ENCODE peak calls at places on chromosome 1, in seven cellular contexts. One of them, this sample, is unnamed.

GRCh38 chr1:218299416-218299815 is 14.3 kb downstream of the RRP15 start:
- DNase-seq in fibroblast of pulmonary artery: peak
- DNase-seq in CD14-positive monocyte: no peak
- DNase-seq in hepatocyte: peak
- DNase-seq in heart left ventricle: no peak
- DNase-seq in heart right ventricle: no peak
- DNase-seq in H9: no peak
- DNase-seq in this sample: no peak

GRCh38 chr1:109255097-109255651 is 5.8 kb downstream of the CELSR2 start:
- DNase-seq in H9: no peak
- DNase-seq in heart left ventricle: no peak
- DNase-seq in heart right ventricle: no peak
- DNase-seq in hepatocyte: no peak
- DNase-seq in CD14-positive monocyte: peak
- DNase-seq in fibroblast of pulmonary artery: no peak
- DNase-seq in this sample: no peak

GRCh38 chr1:67749844-67750689 is 65.1 kb downstream of the GADD45A start:
- DNase-seq in hepatocyte: peak
- DNase-seq in CD14-positive monocyte: no peak
- DNase-seq in heart left ventricle: no peak
- DNase-seq in fibroblast of pulmonary artery: peak
- DNase-seq in heart right ventricle: no peak
- DNase-seq in H9: no peak
- DNase-seq in this sample: no peak

GRCh38 chr1:29981586-29982239 is 741.7 kb downstream of the MATN1 start:
- DNase-seq in heart right ventricle: no peak
- DNase-seq in heart left ventricle: no peak
- DNase-seq in CD14-positive monocyte: no peak
- DNase-seq in hepatocyte: no peak
- DNase-seq in H9: no peak
- DNase-seq in fibroblast of pulmonary artery: no peak
- DNase-seq in this sample: no peak

GRCh38 chr1:209370616-209371015 is 212.9 kb upstream of the CAMK1G start:
- DNase-seq in heart right ventricle: no peak
- DNase-seq in H9: no peak
- DNase-seq in fibroblast of pulmonary artery: no peak
- DNase-seq in hepatocyte: no peak
- DNase-seq in CD14-positive monocyte: no peak
- DNase-seq in heart left ventricle: no peak
- DNase-seq in this sample: no peak

GRCh38 chr1:111471012-111471411 is 2.8 kb upstream of the C1orf162 start:
- DNase-seq in hepatocyte: no peak
- DNase-seq in CD14-positive monocyte: peak
- DNase-seq in fibroblast of pulmonary artery: no peak
- DNase-seq in heart left ventricle: no peak
- DNase-seq in H9: no peak
- DNase-seq in heart right ventricle: peak
- DNase-seq in this sample: no peak

GRCh38 chr1:14970115-14970798 is 183.3 kb upstream of the TMEM51 start:
- DNase-seq in heart left ventricle: no peak
- DNase-seq in CD14-positive monocyte: no peak
- DNase-seq in hepatocyte: peak
- DNase-seq in heart right ventricle: peak
- DNase-seq in fibroblast of pulmonary artery: peak
- DNase-seq in H9: peak
- DNase-seq in this sample: no peak

GRCh38 chr1:94094466-94095111 is 26.4 kb downstream of the ABCA4 start:
- DNase-seq in CD14-positive monocyte: no peak
- DNase-seq in hepatocyte: peak
- DNase-seq in heart right ventricle: peak
- DNase-seq in fibroblast of pulmonary artery: peak
- DNase-seq in heart left ventricle: peak
- DNase-seq in H9: no peak
- DNase-seq in this sample: no peak

GRCh38 chr1:1601564-1602320 is 1.8 kb upstream of the FNDC10 start:
- DNase-seq in hepatocyte: no peak
- DNase-seq in H9: no peak
- DNase-seq in heart left ventricle: peak
- DNase-seq in fibroblast of pulmonary artery: no peak
- DNase-seq in heart right ventricle: no peak
- DNase-seq in CD14-positive monocyte: no peak
- DNase-seq in this sample: no peak

GRCh38 chr1:154186177-154186576 is 5.7 kb downstream of the TPM3 start:
- DNase-seq in hepatocyte: peak
- DNase-seq in heart left ventricle: no peak
- DNase-seq in CD14-positive monocyte: no peak
- DNase-seq in H9: peak
- DNase-seq in fibroblast of pulmonary artery: peak
- DNase-seq in heart right ventricle: no peak
- DNase-seq in this sample: peak

GRCh38 chr1:54547601-54548388 is at the start of gene ACOT11:
- DNase-seq in CD14-positive monocyte: no peak
- DNase-seq in fibroblast of pulmonary artery: peak
- DNase-seq in hepatocyte: peak
- DNase-seq in heart left ventricle: peak
- DNase-seq in H9: peak
- DNase-seq in heart right ventricle: peak
- DNase-seq in this sample: no peak

GRCh38 chr1:70442486-70442885 is 31.4 kb downstream of the CTH start:
- DNase-seq in CD14-positive monocyte: no peak
- DNase-seq in heart right ventricle: no peak
- DNase-seq in hepatocyte: no peak
- DNase-seq in H9: no peak
- DNase-seq in fibroblast of pulmonary artery: no peak
- DNase-seq in heart left ventricle: no peak
- DNase-seq in this sample: no peak

GRCh38 chr1:21338568-21339401 is 48.5 kb upstream of the ECE1 start:
- DNase-seq in H9: no peak
- DNase-seq in CD14-positive monocyte: no peak
- DNase-seq in hepatocyte: peak
- DNase-seq in heart right ventricle: peak
- DNase-seq in heart left ventricle: peak
- DNase-seq in fibroblast of pulmonary artery: peak
- DNase-seq in this sample: no peak

GRCh38 chr1:60904079-60904852 is 178.1 kb upstream of the NFIA start:
- DNase-seq in heart left ventricle: peak
- DNase-seq in hepatocyte: no peak
- DNase-seq in heart right ventricle: peak
- DNase-seq in fibroblast of pulmonary artery: peak
- DNase-seq in H9: no peak
- DNase-seq in CD14-positive monocyte: no peak
- DNase-seq in this sample: no peak

GRCh38 chr1:182841368-182841988 is 2.3 kb downstream of the DHX9 start:
- DNase-seq in H9: no peak
- DNase-seq in heart right ventricle: no peak
- DNase-seq in hepatocyte: peak
- DNase-seq in heart left ventricle: no peak
- DNase-seq in CD14-positive monocyte: no peak
- DNase-seq in fibroblast of pulmonary artery: peak
- DNase-seq in this sample: no peak

DNA sequence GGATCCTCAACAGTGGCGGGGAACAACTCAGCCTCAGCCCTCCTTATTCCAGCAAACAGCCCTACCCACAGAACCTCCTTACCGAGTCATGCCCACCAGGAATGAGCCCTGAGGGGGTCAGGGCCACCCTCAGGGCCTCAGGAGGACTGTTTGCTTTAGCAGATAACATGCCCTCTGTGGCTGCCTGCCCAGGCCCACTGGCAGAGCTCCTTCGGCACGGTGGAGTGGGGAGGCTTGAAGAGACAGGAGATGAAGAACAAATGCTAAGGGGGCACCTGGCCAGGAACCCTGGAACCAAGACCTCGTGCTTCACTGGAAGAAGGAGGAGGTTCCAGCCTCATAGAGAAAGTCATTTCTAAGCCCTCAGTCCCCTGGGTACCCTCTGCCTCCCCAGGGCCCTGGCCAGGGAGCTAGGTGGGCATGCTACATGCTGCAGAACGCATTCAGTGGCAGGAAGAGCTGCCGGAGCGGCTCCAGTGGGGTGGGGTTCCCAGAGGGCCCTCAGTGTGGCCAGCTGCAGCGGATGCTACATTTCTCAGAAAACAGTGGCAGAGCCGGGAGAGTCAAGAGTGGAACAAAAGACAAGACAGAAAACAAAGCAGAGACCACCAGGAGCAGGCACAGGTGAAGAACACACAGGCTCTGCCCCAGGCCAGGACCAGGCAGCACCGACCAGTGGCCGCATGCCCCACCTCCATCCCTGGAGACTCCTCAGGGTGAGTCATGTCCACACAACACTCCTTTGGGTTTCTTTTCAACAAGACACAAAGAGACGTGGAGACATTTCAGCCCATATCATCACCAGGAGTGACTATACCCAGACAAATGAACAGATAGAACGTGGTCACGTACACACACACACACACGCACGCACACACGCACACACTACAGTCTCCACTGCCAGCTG is 39.8 kb downstream of the RIMS3 start:
- DNase-seq in heart right ventricle: no peak
- DNase-seq in H9: no peak
- DNase-seq in hepatocyte: no peak
- DNase-seq in CD14-positive monocyte: no peak
- DNase-seq in heart left ventricle: no peak
- DNase-seq in fibroblast of pulmonary artery: peak
- DNase-seq in this sample: no peak
- TF ChIP-seq CTCF in heart right ventricle: no peak
- TF ChIP-seq CTCF in H9: no peak
- TF ChIP-seq CTCF in hepatocyte: no peak
- TF ChIP-seq CTCF in CD14-positive monocyte: no peak
- TF ChIP-seq CTCF in heart left ventricle: no peak
- TF ChIP-seq CTCF in fibroblast of pulmonary artery: no peak
- TF ChIP-seq CTCF in this sample: no peak

GRCh38 chr1:115677570-115677969 is 35.8 kb downstream of the VANGL1 start:
- DNase-seq in CD14-positive monocyte: no peak
- DNase-seq in hepatocyte: no peak
- DNase-seq in fibroblast of pulmonary artery: no peak
- DNase-seq in heart left ventricle: no peak
- DNase-seq in H9: no peak
- DNase-seq in heart right ventricle: no peak
- DNase-seq in this sample: no peak
- TF ChIP-seq CTCF in CD14-positive monocyte: no peak
- TF ChIP-seq CTCF in hepatocyte: no peak
- TF ChIP-seq CTCF in fibroblast of pulmonary artery: no peak
- TF ChIP-seq CTCF in heart left ventricle: no peak
- TF ChIP-seq CTCF in H9: peak
- TF ChIP-seq CTCF in heart right ventricle: no peak
- TF ChIP-seq CTCF in this sample: peak

DNA sequence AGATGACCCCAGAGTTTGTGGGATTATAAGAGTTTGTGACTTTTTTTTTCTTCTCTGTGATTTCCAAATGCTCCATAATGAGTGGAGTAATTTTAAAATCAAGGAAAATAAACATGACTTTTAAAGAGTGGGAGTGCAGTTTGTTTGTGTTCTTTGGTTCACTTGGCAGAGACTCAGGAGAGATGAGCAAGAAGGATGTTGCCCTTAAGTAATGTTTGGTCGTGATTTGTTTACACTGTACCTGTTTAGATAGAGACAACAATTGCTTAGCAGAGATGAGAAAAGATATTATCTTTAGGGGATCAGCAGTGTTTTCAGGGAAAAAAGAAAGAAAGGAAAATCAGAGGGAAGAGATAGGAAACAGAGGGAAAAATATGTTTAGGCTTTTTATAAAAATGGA is 170.8 kb downstream of the ADSS2 start:
- DNase-seq in fibroblast of pulmonary artery: peak
- DNase-seq in heart right ventricle: no peak
- DNase-seq in CD14-positive monocyte: no peak
- DNase-seq in hepatocyte: no peak
- DNase-seq in H9: no peak
- DNase-seq in heart left ventricle: no peak
- DNase-seq in this sample: no peak
- TF ChIP-seq CTCF in fibroblast of pulmonary artery: no peak
- TF ChIP-seq CTCF in heart right ventricle: no peak
- TF ChIP-seq CTCF in CD14-positive monocyte: no peak
- TF ChIP-seq CTCF in hepatocyte: no peak
- TF ChIP-seq CTCF in H9: no peak
- TF ChIP-seq CTCF in heart left ventricle: no peak
- TF ChIP-seq CTCF in this sample: no peak

DNA sequence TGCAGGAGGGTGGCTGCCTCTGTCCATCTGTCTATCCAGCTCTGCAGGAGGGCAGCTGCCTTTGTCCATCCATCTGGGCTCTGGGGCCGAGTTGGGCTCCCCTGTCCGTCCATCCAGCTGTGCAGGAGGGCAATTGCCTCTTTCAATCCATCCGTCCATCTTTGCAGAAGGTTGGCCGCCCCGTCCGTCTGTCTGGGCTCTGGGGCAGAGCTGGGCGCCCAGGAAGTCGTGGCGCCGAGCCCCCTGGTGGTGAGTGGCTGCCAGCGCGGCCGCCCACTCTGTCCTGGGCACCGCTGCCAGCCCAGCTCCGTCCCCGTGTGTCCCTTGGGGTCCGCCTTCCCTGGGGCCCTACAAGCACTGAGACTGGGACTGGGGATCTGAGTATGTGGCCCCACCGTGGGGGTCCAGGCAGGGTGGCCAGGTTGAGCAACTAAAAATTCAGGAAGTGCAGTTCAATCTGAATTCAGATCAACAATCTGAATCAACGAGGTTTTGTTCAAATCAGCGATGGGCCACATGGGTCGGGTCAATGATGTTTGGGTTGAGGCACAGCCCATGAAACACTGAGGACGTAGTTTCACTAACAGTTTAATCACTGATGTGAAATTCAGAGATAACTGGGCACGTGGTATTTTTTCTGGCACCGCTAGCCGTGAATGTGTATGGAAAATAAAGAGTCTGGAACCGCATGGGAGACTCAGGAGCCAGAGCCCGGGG is 99.1 kb upstream of the ACTRT2 start:
- DNase-seq in hepatocyte: no peak
- DNase-seq in heart right ventricle: no peak
- DNase-seq in H9: no peak
- DNase-seq in CD14-positive monocyte: no peak
- DNase-seq in fibroblast of pulmonary artery: no peak
- DNase-seq in heart left ventricle: no peak
- DNase-seq in this sample: no peak
- TF ChIP-seq CTCF in hepatocyte: no peak
- TF ChIP-seq CTCF in heart right ventricle: peak
- TF ChIP-seq CTCF in H9: peak
- TF ChIP-seq CTCF in CD14-positive monocyte: peak
- TF ChIP-seq CTCF in fibroblast of pulmonary artery: no peak
- TF ChIP-seq CTCF in heart left ventricle: no peak
- TF ChIP-seq CTCF in this sample: peak

DNA sequence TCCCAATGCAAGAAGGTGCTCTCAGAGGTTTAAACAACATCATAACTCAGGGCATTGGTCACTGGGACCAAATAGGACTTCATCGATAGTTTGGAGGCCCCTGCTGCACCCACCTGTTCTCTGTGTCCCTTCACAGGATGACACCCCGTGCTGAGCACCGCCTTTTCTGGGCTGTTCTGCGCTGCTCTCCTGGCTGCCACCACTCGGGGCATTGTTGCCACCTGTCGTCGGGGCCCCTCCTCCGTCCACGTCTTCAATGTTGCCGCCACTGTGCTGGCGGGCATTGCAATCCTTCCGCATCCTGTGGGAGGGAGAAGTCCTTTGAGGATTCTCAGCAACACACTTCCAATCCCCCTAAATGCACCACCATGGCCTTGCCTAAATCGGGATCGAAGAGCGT is 47.7 kb downstream of the NTPCR start:
- DNase-seq in hepatocyte: no peak
- DNase-seq in heart left ventricle: no peak
- DNase-seq in heart right ventricle: no peak
- DNase-seq in CD14-positive monocyte: no peak
- DNase-seq in fibroblast of pulmonary artery: no peak
- DNase-seq in H9: no peak
- DNase-seq in this sample: no peak
- TF ChIP-seq CTCF in hepatocyte: no peak
- TF ChIP-seq CTCF in heart left ventricle: no peak
- TF ChIP-seq CTCF in heart right ventricle: no peak
- TF ChIP-seq CTCF in CD14-positive monocyte: no peak
- TF ChIP-seq CTCF in fibroblast of pulmonary artery: no peak
- TF ChIP-seq CTCF in H9: peak
- TF ChIP-seq CTCF in this sample: no peak

GRCh38 chr1:13829152-13829769 is 129.3 kb downstream of the PRDM2 start:
- DNase-seq in fibroblast of pulmonary artery: no peak
- DNase-seq in CD14-positive monocyte: no peak
- DNase-seq in heart right ventricle: no peak
- DNase-seq in hepatocyte: no peak
- DNase-seq in H9: no peak
- DNase-seq in heart left ventricle: no peak
- DNase-seq in this sample: no peak
- TF ChIP-seq CTCF in fibroblast of pulmonary artery: no peak
- TF ChIP-seq CTCF in CD14-positive monocyte: no peak
- TF ChIP-seq CTCF in heart right ventricle: no peak
- TF ChIP-seq CTCF in hepatocyte: no peak
- TF ChIP-seq CTCF in H9: no peak
- TF ChIP-seq CTCF in heart left ventricle: no peak
- TF ChIP-seq CTCF in this sample: no peak